ENCODE peak calls at places on chromosomes 16 and 17, in five cellular contexts. One of them, this sample, is unnamed.

GRCh38 chr17:44556114-44556853 is 1.0 kb upstream of the FZD2 start:
- DNase-seq in transverse colon: peak
- DNase-seq in sigmoid colon: peak
- DNase-seq in IMR-90: peak
- DNase-seq in right lobe of liver: no peak
- DNase-seq in this sample: peak

GRCh38 chr16:67673712-67674580 is 7.3 kb downstream of the C16orf86 start:
- DNase-seq in transverse colon: peak
- DNase-seq in sigmoid colon: peak
- DNase-seq in IMR-90: no peak
- DNase-seq in right lobe of liver: peak
- DNase-seq in this sample: no peak

GRCh38 chr16:55510185-55510805 is 1.4 kb downstream of the LPCAT2 start:
- DNase-seq in transverse colon: no peak
- DNase-seq in sigmoid colon: no peak
- DNase-seq in IMR-90: no peak
- DNase-seq in right lobe of liver: no peak
- DNase-seq in this sample: peak

GRCh38 chr17:4739122-4740024 is at the start of the genes CXCL16 and ZMYND15:
- DNase-seq in transverse colon: peak
- DNase-seq in sigmoid colon: peak
- DNase-seq in IMR-90: no peak
- DNase-seq in right lobe of liver: peak
- DNase-seq in this sample: peak

GRCh38 chr17:61253937-61254677 is 145.5 kb upstream of the TBX2 start:
- DNase-seq in transverse colon: peak
- DNase-seq in sigmoid colon: no peak
- DNase-seq in IMR-90: no peak
- DNase-seq in right lobe of liver: no peak
- DNase-seq in this sample: no peak

GRCh38 chr17:62321451-62321850 is 58.9 kb upstream of the EFCAB3 start:
- DNase-seq in transverse colon: no peak
- DNase-seq in sigmoid colon: no peak
- DNase-seq in IMR-90: no peak
- DNase-seq in right lobe of liver: no peak
- DNase-seq in this sample: no peak

GRCh38 chr17:80247561-80247960 is 13.1 kb upstream of the RNF213 start:
- DNase-seq in transverse colon: no peak
- DNase-seq in sigmoid colon: no peak
- DNase-seq in IMR-90: no peak
- DNase-seq in right lobe of liver: no peak
- DNase-seq in this sample: no peak

GRCh38 chr17:30506423-30506822 is 29.2 kb downstream of the GOSR1 start:
- DNase-seq in transverse colon: no peak
- DNase-seq in sigmoid colon: no peak
- DNase-seq in IMR-90: no peak
- DNase-seq in right lobe of liver: no peak
- DNase-seq in this sample: no peak

GRCh38 chr16:68367034-68367433 is 56.2 kb downstream of the PRMT7 start:
- DNase-seq in transverse colon: peak
- DNase-seq in sigmoid colon: no peak
- DNase-seq in IMR-90: peak
- DNase-seq in right lobe of liver: no peak
- DNase-seq in this sample: peak

GRCh38 chr17:15232517-15232915 is 32.6 kb downstream of the PMP22 start:
- DNase-seq in transverse colon: no peak
- DNase-seq in sigmoid colon: no peak
- DNase-seq in IMR-90: no peak
- DNase-seq in right lobe of liver: no peak
- DNase-seq in this sample: no peak

GRCh38 chr16:67246081-67246944 is 968 bp downstream of the FHOD1 start:
- DNase-seq in transverse colon: peak
- DNase-seq in sigmoid colon: peak
- DNase-seq in IMR-90: peak
- DNase-seq in right lobe of liver: peak
- DNase-seq in this sample: peak

GRCh38 chr16:28186752-28187151 is 25.0 kb downstream of the XPO6 start:
- DNase-seq in transverse colon: no peak
- DNase-seq in sigmoid colon: no peak
- DNase-seq in IMR-90: peak
- DNase-seq in right lobe of liver: no peak
- DNase-seq in this sample: no peak

GRCh38 chr17:17351901-17352781 is 49.0 kb downstream of the NT5M start:
- DNase-seq in transverse colon: no peak
- DNase-seq in sigmoid colon: no peak
- DNase-seq in IMR-90: peak
- DNase-seq in right lobe of liver: peak
- DNase-seq in this sample: peak

GRCh38 chr17:35799942-35800341 is 4.5 kb upstream of the MMP28 start:
- DNase-seq in transverse colon: peak
- DNase-seq in sigmoid colon: peak
- DNase-seq in IMR-90: no peak
- DNase-seq in right lobe of liver: peak
- DNase-seq in this sample: no peak

GRCh38 chr17:49987681-49988441 is 7.2 kb downstream of the DLX3 start:
- DNase-seq in transverse colon: no peak
- DNase-seq in sigmoid colon: no peak
- DNase-seq in IMR-90: no peak
- DNase-seq in right lobe of liver: no peak
- DNase-seq in this sample: peak

GRCh38 chr17:1644493-1645206 is 882 bp downstream of the SCARF1 start:
- DNase-seq in transverse colon: no peak
- DNase-seq in sigmoid colon: no peak
- DNase-seq in IMR-90: peak
- DNase-seq in right lobe of liver: no peak
- DNase-seq in this sample: peak

GRCh38 chr16:8867483-8868271 is 1.1 kb downstream of the CARHSP1 start:
- DNase-seq in transverse colon: peak
- DNase-seq in sigmoid colon: peak
- DNase-seq in IMR-90: no peak
- DNase-seq in right lobe of liver: peak
- DNase-seq in this sample: peak

GRCh38 chr16:27718136-27718766 is 168.3 kb downstream of the KATNIP start:
- DNase-seq in transverse colon: no peak
- DNase-seq in sigmoid colon: peak
- DNase-seq in IMR-90: no peak
- DNase-seq in right lobe of liver: no peak
- DNase-seq in this sample: no peak

GRCh38 chr17:12269751-12270150 is 249.1 kb downstream of the MAP2K4 start:
- DNase-seq in transverse colon: no peak
- DNase-seq in sigmoid colon: no peak
- DNase-seq in IMR-90: no peak
- DNase-seq in right lobe of liver: no peak
- DNase-seq in this sample: no peak

GRCh38 chr16:67447508-67448076 is 16.7 kb downstream of the HSD11B2 start:
- DNase-seq in transverse colon: peak
- DNase-seq in sigmoid colon: peak
- DNase-seq in IMR-90: peak
- DNase-seq in right lobe of liver: no peak
- DNase-seq in this sample: peak

GRCh38 chr17:81020767-81021497 is 14.0 kb upstream of the BAIAP2 start:
- DNase-seq in transverse colon: peak
- DNase-seq in sigmoid colon: peak
- DNase-seq in IMR-90: peak
- DNase-seq in right lobe of liver: peak
- DNase-seq in this sample: no peak

GRCh38 chr16:87344165-87344930 is 27.2 kb upstream of the C16orf95 start:
- DNase-seq in transverse colon: no peak
- DNase-seq in sigmoid colon: no peak
- DNase-seq in IMR-90: no peak
- DNase-seq in right lobe of liver: no peak
- DNase-seq in this sample: no peak

GRCh38 chr16:75116911-75117245 is 298 bp upstream of the LDHD start:
- DNase-seq in transverse colon: no peak
- DNase-seq in sigmoid colon: no peak
- DNase-seq in IMR-90: no peak
- DNase-seq in right lobe of liver: no peak
- DNase-seq in this sample: no peak

GRCh38 chr16:75114179-75114945 is 2.2 kb downstream of the LDHD start:
- DNase-seq in transverse colon: no peak
- DNase-seq in sigmoid colon: no peak
- DNase-seq in IMR-90: no peak
- DNase-seq in right lobe of liver: peak
- DNase-seq in this sample: no peak

GRCh38 chr16:75113541-75114121 is 2.9 kb downstream of the LDHD start:
- DNase-seq in transverse colon: no peak
- DNase-seq in sigmoid colon: no peak
- DNase-seq in IMR-90: no peak
- DNase-seq in right lobe of liver: peak
- DNase-seq in this sample: no peak

GRCh38 chr16:75114946-75115825 is 1.4 kb downstream of the LDHD start:
- DNase-seq in transverse colon: no peak
- DNase-seq in sigmoid colon: no peak
- DNase-seq in IMR-90: no peak
- DNase-seq in right lobe of liver: peak
- DNase-seq in this sample: no peak

GRCh38 chr16:75116081-75116910 is at the start of gene LDHD:
- DNase-seq in transverse colon: peak
- DNase-seq in sigmoid colon: peak
- DNase-seq in IMR-90: no peak
- DNase-seq in right lobe of liver: peak
- DNase-seq in this sample: peak
- TF ChIP-seq POLR2A in transverse colon: peak
- TF ChIP-seq POLR2A in sigmoid colon: peak
- TF ChIP-seq POLR2A in IMR-90: no peak
- TF ChIP-seq POLR2A in right lobe of liver: peak
- TF ChIP-seq POLR2A in this sample: peak

DNA sequence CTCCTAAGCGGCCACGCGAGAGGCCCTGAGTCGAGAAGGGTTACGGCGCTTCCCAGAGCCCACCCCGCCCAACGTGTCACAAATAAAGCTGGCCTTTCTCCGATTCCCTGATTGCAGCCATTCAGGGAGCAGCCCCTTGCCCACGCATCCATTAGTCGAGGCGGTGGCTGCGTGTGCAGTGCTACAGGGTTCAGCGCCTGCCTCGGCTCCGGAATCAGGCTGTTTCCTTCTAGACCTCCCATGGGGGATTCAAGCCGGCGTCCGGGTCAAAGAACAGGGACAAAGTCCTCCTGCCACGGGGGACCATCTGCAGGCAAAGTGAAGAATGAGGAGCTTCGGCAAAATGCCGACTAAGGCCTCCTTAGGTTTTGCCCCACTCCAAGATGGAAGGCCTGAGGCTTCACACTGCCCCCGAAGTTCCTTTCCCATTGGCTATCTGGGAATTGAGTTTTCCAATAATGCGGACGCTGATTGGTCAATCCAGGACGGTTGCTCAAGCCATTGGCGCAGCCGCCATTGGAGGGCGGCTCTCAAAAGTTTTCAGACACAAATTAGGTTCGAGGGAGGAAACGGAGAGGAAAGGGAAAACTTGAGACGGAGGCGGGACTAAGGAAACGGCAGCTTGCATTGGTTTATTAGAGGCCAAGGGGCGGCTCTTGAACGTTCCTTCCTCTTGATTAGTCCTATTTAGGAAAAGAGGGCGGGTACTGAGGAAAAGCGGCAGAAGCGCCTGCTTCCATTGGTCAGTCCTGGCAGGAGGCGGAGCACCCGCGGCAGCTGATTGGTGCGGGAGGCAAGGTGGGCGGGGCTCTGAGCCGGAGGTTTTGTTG is 430 bp upstream of the KATNB1 start:
- DNase-seq in transverse colon: peak
- DNase-seq in sigmoid colon: peak
- DNase-seq in IMR-90: peak
- DNase-seq in right lobe of liver: peak
- DNase-seq in this sample: peak
- TF ChIP-seq POLR2A in transverse colon: peak
- TF ChIP-seq POLR2A in sigmoid colon: peak
- TF ChIP-seq POLR2A in IMR-90: peak
- TF ChIP-seq POLR2A in right lobe of liver: peak
- TF ChIP-seq POLR2A in this sample: peak

DNA sequence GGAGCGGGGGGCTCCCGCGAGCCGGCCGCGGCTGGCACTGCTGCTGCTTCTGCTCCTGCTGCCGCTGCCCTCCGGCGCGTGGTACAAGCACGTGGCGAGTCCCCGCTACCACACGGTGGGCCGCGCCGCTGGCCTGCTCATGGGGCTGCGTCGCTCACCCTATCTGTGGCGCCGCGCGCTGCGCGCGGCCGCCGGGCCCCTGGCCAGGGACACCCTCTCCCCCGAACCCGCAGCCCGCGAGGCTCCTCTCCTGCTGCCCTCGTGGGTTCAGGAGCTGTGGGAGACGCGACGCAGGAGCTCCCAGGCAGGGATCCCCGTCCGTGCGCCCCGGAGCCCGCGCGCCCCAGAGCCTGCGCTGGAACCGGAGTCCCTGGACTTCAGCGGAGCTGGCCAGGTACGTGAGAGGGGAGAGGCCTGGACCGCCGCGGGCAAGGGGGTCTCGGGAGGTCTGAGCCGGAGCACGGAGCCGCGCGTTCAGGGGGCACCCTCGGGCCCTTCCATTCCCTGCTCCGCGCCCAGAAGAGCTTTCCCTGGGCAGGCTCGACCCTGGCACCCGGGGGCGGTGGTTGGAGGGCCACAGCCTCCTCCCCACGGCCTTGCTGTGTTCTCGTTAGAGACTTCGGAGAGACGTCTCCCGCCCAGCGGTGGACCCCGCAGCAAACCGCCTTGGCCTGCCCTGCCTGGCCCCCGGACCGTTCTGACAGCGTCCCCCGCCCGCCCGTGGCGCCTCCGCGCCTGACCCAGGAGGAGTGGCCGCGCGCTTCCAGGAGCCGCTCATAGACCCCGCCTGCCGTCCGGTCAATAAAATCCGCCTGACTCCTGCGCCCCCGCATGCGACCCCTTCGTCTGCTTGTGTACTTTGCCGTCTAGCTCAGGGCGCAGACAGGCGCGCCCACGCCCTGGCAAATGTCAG is 590 bp downstream of the NPW start:
- DNase-seq in transverse colon: no peak
- DNase-seq in sigmoid colon: no peak
- DNase-seq in IMR-90: no peak
- DNase-seq in right lobe of liver: no peak
- DNase-seq in this sample: no peak
- TF ChIP-seq POLR2A in transverse colon: no peak
- TF ChIP-seq POLR2A in sigmoid colon: no peak
- TF ChIP-seq POLR2A in IMR-90: no peak
- TF ChIP-seq POLR2A in right lobe of liver: no peak
- TF ChIP-seq POLR2A in this sample: no peak

DNA sequence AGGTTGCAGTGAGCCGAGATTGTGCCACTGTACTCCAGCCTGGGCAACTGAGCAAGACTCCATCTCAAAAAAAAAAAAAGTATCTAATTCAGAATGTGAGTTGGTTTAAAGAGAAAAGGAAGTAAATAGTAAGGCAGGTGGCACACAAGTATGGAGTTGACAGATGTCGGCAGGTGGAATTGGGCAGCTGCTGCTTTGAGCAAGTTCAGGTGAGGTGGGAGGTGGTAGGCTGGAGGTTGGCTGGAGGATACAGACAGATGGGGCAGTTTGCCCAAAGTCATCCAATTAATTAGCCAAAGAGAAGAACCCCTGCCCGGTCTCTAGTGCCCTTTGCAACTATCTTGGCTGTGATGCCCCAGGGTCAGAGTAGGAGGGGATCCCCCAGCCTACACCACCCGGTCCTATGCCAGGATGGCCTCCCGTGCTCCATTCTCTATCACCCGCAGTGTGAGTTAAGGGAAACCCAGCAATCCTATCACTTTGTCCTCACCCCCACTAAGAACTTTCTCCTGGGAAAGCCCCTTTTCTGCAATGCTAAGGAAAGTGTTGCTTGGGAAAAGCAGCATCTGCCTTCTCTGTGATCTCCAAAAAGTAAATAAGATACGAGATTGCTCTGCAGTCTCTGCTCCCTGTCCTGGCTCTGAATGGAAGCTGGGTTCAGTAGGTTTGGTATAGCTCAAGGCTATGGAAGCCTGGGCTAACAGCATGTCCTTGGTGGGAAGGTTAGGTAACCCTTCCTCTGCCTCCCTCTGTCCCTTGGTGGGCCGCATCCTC is 32.2 kb downstream of the SLC12A3 start:
- DNase-seq in transverse colon: no peak
- DNase-seq in sigmoid colon: no peak
- DNase-seq in IMR-90: no peak
- DNase-seq in right lobe of liver: no peak
- DNase-seq in this sample: no peak
- TF ChIP-seq POLR2A in transverse colon: no peak
- TF ChIP-seq POLR2A in sigmoid colon: no peak
- TF ChIP-seq POLR2A in IMR-90: no peak
- TF ChIP-seq POLR2A in right lobe of liver: no peak
- TF ChIP-seq POLR2A in this sample: no peak